ENCODE peak calls at places on chromosome 17, in four cellular contexts. One of them, this sample, is unnamed.

GRCh38 chr17:45971698-45972141 is 27.3 kb upstream of the STH start:
- DNase-seq in fibroblast of lung: no peak
- DNase-seq in PC-9: no peak
- DNase-seq in endothelial cell of umbilical vein: no peak
- DNase-seq in this sample: no peak

GRCh38 chr17:80953471-80954315 is 37.9 kb upstream of the CHMP6 start:
- DNase-seq in fibroblast of lung: no peak
- DNase-seq in PC-9: no peak
- DNase-seq in endothelial cell of umbilical vein: no peak
- DNase-seq in this sample: no peak

GRCh38 chr17:49694847-49695697 is 12.7 kb downstream of the SLC35B1 start:
- DNase-seq in fibroblast of lung: peak; percentile 29
- DNase-seq in PC-9: peak; percentile 46
- DNase-seq in endothelial cell of umbilical vein: peak; percentile 31
- DNase-seq in this sample: peak; percentile 45

GRCh38 chr17:80315517-80316182 is 55.0 kb downstream of the RNF213 start:
- DNase-seq in fibroblast of lung: no peak
- DNase-seq in PC-9: no peak
- DNase-seq in endothelial cell of umbilical vein: no peak
- DNase-seq in this sample: no peak

GRCh38 chr17:74862108-74862901 is 2.6 kb upstream of the GRIN2C start:
- DNase-seq in fibroblast of lung: peak; percentile 33
- DNase-seq in PC-9: peak; percentile 29
- DNase-seq in endothelial cell of umbilical vein: peak; percentile 34
- DNase-seq in this sample: no peak

GRCh38 chr17:64061157-64061898 is 40.9 kb upstream of the ICAM2 start:
- DNase-seq in fibroblast of lung: no peak
- DNase-seq in PC-9: no peak
- DNase-seq in endothelial cell of umbilical vein: peak; percentile 92
- DNase-seq in this sample: peak; percentile 79

GRCh38 chr17:2724783-2725164 is 13.2 kb upstream of the CLUH start:
- DNase-seq in fibroblast of lung: peak; percentile 25
- DNase-seq in PC-9: no peak
- DNase-seq in endothelial cell of umbilical vein: peak; percentile 19
- DNase-seq in this sample: no peak

GRCh38 chr17:29176500-29177351 is 3.5 kb downstream of the MYO18A start:
- DNase-seq in fibroblast of lung: peak; percentile 29
- DNase-seq in PC-9: peak; percentile 58
- DNase-seq in endothelial cell of umbilical vein: peak; percentile 45
- DNase-seq in this sample: peak; percentile 37

GRCh38 chr17:74354123-74354522 is 7.5 kb downstream of the BTBD17 start:
- DNase-seq in fibroblast of lung: no peak
- DNase-seq in PC-9: peak; percentile 46
- DNase-seq in endothelial cell of umbilical vein: no peak
- DNase-seq in this sample: no peak

GRCh38 chr17:6361733-6362132 is 73.2 kb downstream of the AIPL1 start:
- DNase-seq in fibroblast of lung: no peak
- DNase-seq in PC-9: no peak
- DNase-seq in endothelial cell of umbilical vein: peak; percentile 57
- DNase-seq in this sample: no peak

GRCh38 chr17:58786586-58787295 is 31.1 kb downstream of the PPM1E start:
- DNase-seq in fibroblast of lung: peak; percentile 89
- DNase-seq in PC-9: peak; percentile 29
- DNase-seq in endothelial cell of umbilical vein: peak; percentile 46
- DNase-seq in this sample: peak; percentile 98

DNA sequence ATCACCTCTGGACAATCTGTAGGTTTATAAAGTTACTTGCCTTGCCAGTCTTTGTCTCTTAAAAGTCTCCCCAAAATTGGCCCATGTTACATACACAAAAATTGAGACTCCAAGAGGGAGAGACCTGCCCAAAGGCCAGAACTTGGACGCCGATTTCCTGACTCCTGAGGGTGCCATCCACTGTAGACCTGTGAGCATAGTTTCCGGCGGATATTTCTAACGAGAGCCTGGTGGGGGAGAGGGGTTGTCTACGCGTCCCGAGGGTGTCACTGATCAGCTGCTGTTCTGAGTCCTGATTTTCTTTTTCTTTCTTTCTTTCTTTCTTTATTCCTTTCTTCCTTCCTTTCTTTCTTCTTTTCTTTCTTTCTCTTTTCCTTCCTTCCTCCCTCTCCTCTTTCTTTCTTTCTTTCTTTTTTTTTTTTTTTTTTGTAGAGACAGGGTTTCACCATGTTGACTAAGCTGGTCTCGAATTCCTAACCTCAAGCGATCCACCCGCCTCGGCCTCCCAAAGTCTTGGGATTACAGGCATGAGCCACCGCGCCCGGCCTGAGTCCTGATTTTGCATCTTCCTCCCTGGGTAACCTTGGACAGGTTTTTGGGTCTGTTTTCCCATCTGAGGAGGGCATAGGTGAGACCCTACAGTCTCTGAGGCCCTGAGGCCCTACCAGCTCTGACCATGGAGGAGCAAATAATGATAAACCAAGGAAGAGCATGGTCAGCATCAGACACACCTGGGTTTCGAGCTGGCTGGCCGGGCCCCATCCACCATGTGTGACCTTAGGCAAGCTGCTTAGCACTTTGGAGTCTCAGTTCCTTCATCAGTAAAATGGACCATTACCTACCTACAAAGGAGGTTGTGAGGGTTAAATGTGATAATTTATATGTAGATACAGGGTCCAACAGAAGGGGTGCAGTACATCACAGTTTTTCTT is 959 bp upstream of the NCBP3 start:
- DNase-seq in fibroblast of lung: no peak
- DNase-seq in PC-9: no peak
- DNase-seq in endothelial cell of umbilical vein: no peak
- DNase-seq in this sample: no peak
- H3K4me3 ChIP-seq in fibroblast of lung: no peak overlapping the region
- H3K4me3 ChIP-seq in PC-9: peak overlapping the region; percentile 40
- H3K4me3 ChIP-seq in endothelial cell of umbilical vein: no peak overlapping the region
- H3K4me3 ChIP-seq in this sample: no peak overlapping the region

DNA sequence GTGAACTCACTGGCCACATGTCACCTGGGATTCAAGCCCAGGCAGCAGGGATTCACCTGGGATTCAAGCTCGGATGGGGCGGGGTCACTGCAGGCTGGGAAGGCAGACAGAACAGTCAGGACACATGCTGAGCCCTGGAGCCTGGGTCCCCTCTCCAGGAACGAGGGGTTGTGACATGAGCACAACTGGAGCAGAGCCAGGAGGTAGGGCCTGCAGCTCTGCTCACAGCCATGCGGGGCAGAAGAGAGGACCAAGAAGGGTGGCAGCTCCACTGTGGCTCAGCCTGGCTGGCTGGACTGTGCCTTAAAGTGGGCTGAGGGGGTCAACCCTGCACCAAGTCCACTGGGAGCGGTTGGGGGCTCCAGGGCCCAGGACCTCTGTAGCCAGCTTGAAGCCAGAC is 150.1 kb downstream of the RAB11FIP4 start:
- DNase-seq in fibroblast of lung: no peak
- DNase-seq in PC-9: no peak
- DNase-seq in endothelial cell of umbilical vein: no peak
- DNase-seq in this sample: no peak
- TF ChIP-seq CTCF in fibroblast of lung: no peak
- TF ChIP-seq CTCF in PC-9: no peak
- TF ChIP-seq CTCF in endothelial cell of umbilical vein: no peak
- TF ChIP-seq CTCF in this sample: peak; percentile 12

DNA sequence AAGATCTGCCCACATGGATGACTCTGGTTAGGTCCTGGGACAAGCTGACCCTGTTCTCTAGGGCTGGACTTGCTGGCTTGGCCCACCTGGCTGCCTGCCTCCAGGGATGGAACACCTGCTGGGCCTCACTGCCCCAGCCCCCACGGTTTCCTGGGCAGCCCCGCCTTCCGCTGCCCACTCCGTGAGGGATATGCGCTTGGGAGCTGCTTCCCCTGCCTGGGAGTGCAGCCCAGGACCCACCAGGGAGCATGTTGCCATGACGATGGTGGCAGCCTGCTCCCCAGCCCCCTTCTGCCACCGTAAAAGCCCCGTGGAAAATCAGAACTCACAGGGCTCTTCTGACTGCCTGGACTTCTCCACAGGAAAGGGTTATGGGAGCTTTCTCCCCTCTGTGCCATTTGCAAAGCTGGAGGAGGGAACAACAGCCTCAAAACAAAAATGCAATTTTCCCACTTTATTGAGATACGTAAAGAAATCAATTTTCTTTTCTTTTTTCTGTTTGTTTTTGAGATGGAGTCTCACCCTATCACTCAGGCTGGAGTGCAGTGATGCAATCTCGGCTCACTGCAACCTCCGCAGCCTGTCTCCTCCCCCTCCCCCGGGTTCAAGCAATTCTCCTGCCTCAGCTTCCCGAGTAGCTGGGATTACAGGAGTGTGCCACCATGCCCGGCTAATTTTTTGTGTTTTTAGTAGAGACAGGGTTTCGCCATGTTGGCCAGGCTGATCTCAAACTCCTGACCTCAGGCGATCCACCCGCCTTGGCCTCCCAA is 18.0 kb upstream of the GAS7 start:
- DNase-seq in fibroblast of lung: no peak
- DNase-seq in PC-9: no peak
- DNase-seq in endothelial cell of umbilical vein: no peak
- DNase-seq in this sample: no peak
- H3K4me3 ChIP-seq in fibroblast of lung: no peak overlapping the region
- H3K4me3 ChIP-seq in PC-9: no peak overlapping the region
- H3K4me3 ChIP-seq in endothelial cell of umbilical vein: no peak overlapping the region
- H3K4me3 ChIP-seq in this sample: no peak overlapping the region

DNA sequence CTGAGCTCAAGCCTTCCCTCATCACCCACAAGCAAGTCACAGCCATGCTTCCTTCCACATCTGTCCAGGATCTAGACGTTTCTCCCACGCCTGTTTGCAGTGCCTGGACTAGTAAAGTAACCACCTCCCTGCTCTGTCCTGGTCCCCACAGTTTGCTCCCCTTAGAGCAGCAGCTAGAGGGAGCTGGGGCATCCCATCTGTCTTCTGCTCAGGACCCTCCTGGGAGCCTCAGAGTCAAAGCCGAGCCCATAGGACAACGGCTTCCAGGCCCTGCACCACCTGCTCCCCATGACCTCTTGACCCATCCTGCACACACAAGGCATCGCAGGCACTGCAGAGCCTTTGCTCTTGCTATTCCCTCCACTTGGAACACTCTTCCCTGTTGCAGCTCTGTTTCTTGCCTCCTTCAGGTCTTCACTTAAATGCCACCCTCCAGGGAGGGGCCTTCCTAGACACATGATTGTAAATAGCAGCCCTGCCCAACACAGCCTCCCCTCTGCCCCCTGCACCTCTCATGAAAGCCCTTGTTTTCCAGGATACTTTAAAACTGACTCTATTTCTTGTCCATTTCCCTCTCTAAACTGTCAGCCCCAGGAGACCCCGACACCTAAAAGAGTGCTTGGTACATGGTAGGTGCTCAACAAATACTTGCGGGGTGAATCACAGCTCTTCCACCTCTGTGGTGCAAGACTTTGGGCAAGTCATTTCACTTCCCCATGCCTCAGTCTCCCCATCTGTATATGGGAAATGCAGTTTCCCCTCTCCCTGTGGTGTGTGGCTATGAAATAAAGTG is 3.1 kb downstream of the NATD1 start:
- DNase-seq in fibroblast of lung: no peak
- DNase-seq in PC-9: no peak
- DNase-seq in endothelial cell of umbilical vein: no peak
- DNase-seq in this sample: no peak
- TF ChIP-seq CTCF in fibroblast of lung: no peak
- TF ChIP-seq CTCF in PC-9: no peak
- TF ChIP-seq CTCF in endothelial cell of umbilical vein: no peak
- TF ChIP-seq CTCF in this sample: no peak

This sample was measured in fibroblast of the aortic adventitia.